ENCODE peak calls at places on chromosomes 2 and 18, in five cellular contexts. Y, E, M, L and S are unnamed samples.

GRCh38 chr18:1103567-1103966 is 198.9 kb downstream of the ADCYAP1 start:
- DNase-seq in E (no peak), Y (no peak), M (no peak), L (peak), S (no peak)

GRCh38 chr2:61928816-61929471 is 23.5 kb downstream of the COMMD1 start:
- DNase-seq in Y (no peak), M (no peak), L (peak), E (no peak), S (no peak)

GRCh38 chr2:14558382-14558919 is 74.1 kb upstream of the LRATD1 start:
- DNase-seq in E (no peak), Y (no peak), L (no peak), M (no peak), S (peak)

GRCh38 chr2:31004252-31004651 is 134.0 kb downstream of the GALNT14 start:
- DNase-seq in L (no peak), E (no peak), Y (no peak), M (no peak), S (peak)

GRCh38 chr2:106547104-106547503 is 59.9 kb downstream of the CD8B2 start:
- DNase-seq in M (no peak), Y (no peak), E (peak), L (no peak), S (peak)

GRCh38 chr2:26464390-26465265 is 13.3 kb downstream of the OTOF start:
- DNase-seq in E (peak), M (no peak), L (no peak), Y (no peak), S (peak)

GRCh38 chr2:45746888-45747287 is 95.4 kb downstream of the PRKCE start:
- DNase-seq in M (no peak), E (no peak), Y (no peak), L (no peak), S (no peak)

GRCh38 chr2:170883683-170884082 is 45.4 kb upstream of the GORASP2 start:
- DNase-seq in E (no peak), M (no peak), L (peak), Y (no peak), S (no peak)

GRCh38 chr2:28583899-28584553 is 88.2 kb downstream of the PLB1 start:
- DNase-seq in E (peak), Y (peak), L (peak), M (peak), S (peak)

GRCh38 chr2:26068602-26069298 is 34.9 kb downstream of the RAB10 start:
- DNase-seq in E (no peak), L (peak), Y (no peak), M (peak), S (peak)

GRCh38 chr2:153404792-153405191 is 73.8 kb downstream of the RPRM start:
- DNase-seq in L (no peak), Y (no peak), E (no peak), M (no peak), S (no peak)

GRCh38 chr2:223887127-223887526 is 49.7 kb upstream of the AP1S3 start:
- DNase-seq in Y (no peak), M (no peak), E (no peak), L (peak), S (no peak)

GRCh38 chr18:46622999-46623398 is 34.0 kb downstream of the LOXHD1 start:
- DNase-seq in M (no peak), L (peak), Y (no peak), E (no peak), S (peak)

GRCh38 chr2:194765723-194766122 is 891.3 kb upstream of the SLC39A10 start:
- DNase-seq in E (no peak), L (no peak), M (no peak), Y (no peak), S (no peak)

DNA sequence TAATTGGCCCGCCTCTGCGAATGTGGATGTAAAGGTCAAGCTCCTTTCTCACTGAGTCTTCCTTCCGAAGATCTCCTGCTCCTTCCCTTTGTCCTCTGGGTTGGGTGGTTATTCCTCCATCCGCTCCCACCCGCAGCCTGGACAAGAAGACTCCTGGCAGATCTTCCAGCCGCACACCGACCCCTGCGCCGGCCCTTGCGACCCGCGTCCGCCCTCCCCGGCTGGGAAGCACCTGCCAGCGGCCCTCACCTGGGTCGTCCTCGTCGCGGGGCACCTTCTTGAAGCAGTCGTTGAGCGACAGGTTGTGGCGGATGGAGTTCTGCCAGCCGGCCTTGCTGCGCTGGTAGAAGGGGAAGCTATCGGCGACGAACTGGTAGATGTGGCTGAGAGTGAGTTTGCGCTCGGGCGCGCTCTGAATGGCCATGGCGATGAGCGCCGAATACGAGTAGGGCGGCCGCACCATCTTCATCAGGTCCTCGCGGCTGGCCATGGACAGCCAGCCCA is 794 bp downstream of the FOXI3 start:
- DNase-seq in Y (no peak), L (no peak), M (no peak), E (peak), S (no peak)
- H3K4me3 ChIP-seq in Y (no peak), L (no peak), M (no peak), E (no peak), S (no peak)

GRCh38 chr2:127681976-127682857 is 6.9 kb upstream of the LIMS2 start:
- DNase-seq in E (no peak), M (no peak), L (no peak), Y (no peak), S (no peak)
- H3K4me3 ChIP-seq in E (no peak), M (no peak), L (no peak), Y (no peak), S (no peak)

GRCh38 chr18:52343138-52343537 is 3.1 kb downstream of the DCC start:
- DNase-seq in L (peak), M (no peak), Y (no peak), E (no peak), S (no peak)

GRCh38 chr18:52343731-52344340 is 3.8 kb downstream of the DCC start:
- DNase-seq in Y (no peak), L (no peak), M (no peak), E (no peak), S (no peak)

GRCh38 chr18:52339891-52340371 is at the start of gene DCC:
- DNase-seq in M (no peak), L (peak), Y (no peak), E (peak), S (peak)

GRCh38 chr18:52340466-52341378 is 725 bp downstream of the DCC start:
- DNase-seq in L (peak), E (no peak), Y (no peak), M (no peak), S (no peak)

DNA sequence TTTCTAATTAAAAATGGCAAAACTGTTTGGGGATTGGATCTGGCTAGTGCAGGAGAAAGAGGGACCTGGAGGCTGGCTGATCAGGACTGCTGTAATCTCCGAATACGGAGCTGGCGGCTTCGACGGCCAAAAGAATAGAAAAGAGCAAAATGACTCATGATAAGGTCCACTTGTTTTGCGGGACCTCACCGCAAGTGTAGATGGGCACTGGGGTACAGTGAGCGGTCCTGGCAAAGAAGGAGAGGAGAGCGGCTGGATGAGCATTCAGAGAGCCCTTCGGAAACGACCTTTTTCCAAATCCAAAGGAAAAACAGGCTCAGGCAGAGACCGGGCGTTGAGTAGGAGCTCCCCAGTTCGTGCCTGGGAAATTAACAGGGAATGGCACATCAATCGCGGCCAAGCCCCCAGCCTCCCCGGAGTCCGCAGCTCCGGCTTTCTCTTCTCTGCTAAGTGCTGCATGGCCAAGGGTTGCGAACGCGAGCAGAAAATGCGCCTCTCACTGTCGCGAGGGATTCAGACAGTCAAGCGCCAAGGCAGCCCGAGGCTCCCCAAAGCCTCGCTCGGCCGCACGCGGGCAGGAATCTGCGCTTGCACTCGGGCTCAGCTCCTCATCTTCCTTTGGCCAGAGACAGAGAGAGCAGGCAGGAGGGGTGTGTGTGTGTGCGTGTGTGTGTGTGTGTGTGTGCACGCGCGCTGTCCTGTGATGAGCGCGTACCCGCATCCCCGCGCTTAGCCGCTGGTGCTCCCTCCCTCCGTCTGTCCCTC is 1.8 kb downstream of the DCC start:
- DNase-seq in L (peak), E (peak), Y (no peak), M (no peak), S (no peak)
- H3K4me3 ChIP-seq in L (peak), E (peak), Y (no peak), M (no peak), S (peak)

DNA sequence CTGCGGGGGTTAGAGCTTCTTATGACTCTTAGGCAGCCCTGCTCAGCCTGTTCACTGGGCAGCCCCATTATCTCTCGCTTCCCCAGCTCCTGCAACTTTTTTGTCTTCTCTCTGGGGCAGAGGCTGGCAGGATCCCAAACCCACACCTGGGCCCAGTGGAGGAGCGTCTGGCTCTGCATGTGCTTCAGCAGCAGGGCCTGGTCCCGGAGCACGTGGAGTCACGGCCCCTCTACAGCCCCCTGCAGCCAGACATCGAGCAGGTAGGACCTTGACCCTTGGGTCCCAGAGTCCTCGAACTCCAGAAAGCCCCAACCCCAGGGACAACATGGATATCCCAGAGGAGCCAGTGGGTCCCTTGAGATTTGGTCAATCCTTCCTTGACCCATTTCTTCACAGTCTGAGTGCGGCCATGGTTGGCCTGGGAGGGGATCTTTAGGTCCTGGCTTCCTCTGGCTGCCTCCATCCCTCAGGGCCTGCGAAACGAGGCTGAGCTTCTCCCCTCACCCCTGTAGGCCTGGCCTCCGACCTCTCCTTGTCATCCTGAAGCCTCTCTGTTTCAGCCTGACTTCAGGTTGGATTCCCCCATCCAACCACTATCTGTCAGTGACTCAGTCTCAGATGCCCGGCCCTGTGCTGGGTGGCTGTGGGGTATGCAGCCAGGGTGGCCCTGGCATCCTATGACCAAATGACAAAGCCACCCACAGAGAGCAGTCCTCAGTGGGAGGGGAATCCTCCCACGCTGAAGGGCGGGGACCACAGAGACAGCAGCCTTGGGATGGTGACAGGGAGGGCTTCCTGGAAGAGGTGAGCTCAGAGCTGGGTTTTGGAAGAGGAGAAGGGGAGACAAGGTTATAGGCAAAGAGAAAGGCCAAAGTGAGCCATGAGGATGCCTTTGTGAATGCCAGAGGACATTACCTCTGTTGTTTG is 214.2 kb downstream of the DYSF start:
- DNase-seq in M (no peak), L (no peak), E (peak), Y (no peak), S (no peak)
- H3K4me3 ChIP-seq in M (no peak), L (no peak), E (no peak), Y (no peak), S (no peak)